ENCODE peak calls at places on chromosomes 3 and 15, in eight cellular contexts. R is neural progenitor cell, N is bronchial epithelial cell, G is AG09309, V is IMR-90, E is endothelial cell, I is Calu3, A is ascending aorta. K is an unnamed sample.

GRCh38 chr3:171690291-171690690 is 120.0 kb downstream of the PLD1 start:
- DNase-seq in R (no peak), N (no peak), G (no peak), V (no peak), E (no peak), I (no peak), A (no peak), K (no peak)

GRCh38 chr15:48191574-48192225 is at the start of gene CTXN2:
- DNase-seq in R (peak), N (peak), G (no peak), V (no peak), E (peak), I (no peak), A (no peak), K (no peak)

GRCh38 chr3:197269024-197269423 is 29.4 kb downstream of the DLG1 start:
- DNase-seq in R (no peak), N (no peak), G (no peak), V (no peak), E (no peak), I (no peak), A (no peak), K (no peak)

GRCh38 chr15:37204698-37205097 is 104.3 kb upstream of the MEIS2 start:
- DNase-seq in R (no peak), N (no peak), G (no peak), V (no peak), E (no peak), I (no peak), A (no peak), K (no peak)

GRCh38 chr3:138089091-138089490 is 26.3 kb downstream of the DZIP1L start:
- DNase-seq in R (no peak), N (peak), G (no peak), V (peak), E (no peak), I (no peak), A (no peak), K (no peak)

GRCh38 chr15:98920091-98920880 is 87.3 kb downstream of the PGPEP1L start:
- DNase-seq in R (no peak), N (peak), G (no peak), V (no peak), E (no peak), I (no peak), A (no peak), K (no peak)

GRCh38 chr15:100525894-100526512 is 2.7 kb downstream of the CERS3 start:
- DNase-seq in R (no peak), N (no peak), G (no peak), V (no peak), E (no peak), I (no peak), A (no peak), K (no peak)

GRCh38 chr15:35723852-35724251 is 177.9 kb upstream of the DPH6 start:
- DNase-seq in R (no peak), N (no peak), G (no peak), V (no peak), E (no peak), I (no peak), A (no peak), K (no peak)

GRCh38 chr3:187997946-187998561 is 155.9 kb upstream of the LPP start:
- DNase-seq in R (no peak), N (no peak), G (no peak), V (no peak), E (no peak), I (no peak), A (no peak), K (no peak)

GRCh38 chr3:29284578-29284977 is 3.7 kb downstream of the RBMS3 start:
- DNase-seq in R (no peak), N (peak), G (no peak), V (peak), E (no peak), I (no peak), A (no peak), K (no peak)

GRCh38 chr3:22565393-22565792 is 637.7 kb upstream of the UBE2E2 start:
- DNase-seq in R (no peak), N (no peak), G (no peak), V (no peak), E (no peak), I (no peak), A (no peak), K (no peak)

GRCh38 chr3:47416041-47416440 is 35.2 kb downstream of the PTPN23 start:
- DNase-seq in R (no peak), N (no peak), G (no peak), V (no peak), E (no peak), I (no peak), A (no peak), K (no peak)
- TF ChIP-seq CTCF in R (no peak), N (no peak), G (no peak), V (no peak), E (no peak), I (no peak), A (no peak), K (no peak)

DNA sequence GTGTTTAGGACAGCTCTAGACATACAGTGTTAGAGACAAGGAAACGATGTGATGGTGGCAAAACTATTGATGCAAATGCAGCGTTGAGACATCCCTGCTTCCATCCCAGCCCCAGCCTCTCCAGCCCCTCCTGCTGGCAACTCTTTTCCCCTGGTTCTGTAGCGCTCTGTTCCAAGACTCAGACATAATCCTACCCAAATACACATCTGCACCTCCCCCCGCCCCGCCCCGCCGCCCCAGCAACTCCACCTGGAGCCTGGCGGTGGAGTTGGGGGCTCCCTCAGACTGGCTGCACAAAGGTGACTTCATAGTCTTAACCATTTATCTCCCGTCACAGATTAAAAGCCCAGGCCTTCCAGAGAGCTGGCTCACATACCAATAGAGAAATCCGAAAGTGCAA is 7.2 kb upstream of the SEC22A start:
- DNase-seq in R (peak), N (peak), G (no peak), V (peak), E (peak), I (peak), A (no peak), K (no peak)
- TF ChIP-seq CTCF in R (peak), N (peak), G (peak), V (peak), E (no peak), I (no peak), A (no peak), K (no peak)

GRCh38 chr3:52039426-52039825 is 16.9 kb downstream of the DUSP7 start:
- DNase-seq in R (no peak), N (no peak), G (no peak), V (no peak), E (no peak), I (no peak), A (no peak), K (no peak)

GRCh38 chr3:52040600-52040999 is 15.8 kb downstream of the DUSP7 start:
- DNase-seq in R (no peak), N (no peak), G (no peak), V (no peak), E (no peak), I (no peak), A (no peak), K (no peak)

GRCh38 chr3:52039846-52040245 is 16.5 kb downstream of the DUSP7 start:
- DNase-seq in R (peak), N (peak), G (no peak), V (no peak), E (no peak), I (peak), A (peak), K (no peak)

GRCh38 chr3:52043750-52044149 is 12.6 kb downstream of the DUSP7 start:
- DNase-seq in R (no peak), N (no peak), G (no peak), V (no peak), E (no peak), I (no peak), A (no peak), K (no peak)

GRCh38 chr3:52041118-52041847 is 15.1 kb downstream of the DUSP7 start:
- DNase-seq in R (peak), N (no peak), G (no peak), V (no peak), E (no peak), I (no peak), A (no peak), K (no peak)
- TF ChIP-seq CTCF in R (peak), N (peak), G (peak), V (peak), E (no peak), I (no peak), A (no peak), K (no peak)

GRCh38 chr3:192911293-192911692 is 6.4 kb downstream of the MB21D2 start:
- DNase-seq in R (no peak), N (no peak), G (no peak), V (no peak), E (no peak), I (no peak), A (no peak), K (no peak)

GRCh38 chr3:192907784-192908183 is 9.9 kb downstream of the MB21D2 start:
- DNase-seq in R (no peak), N (peak), G (no peak), V (no peak), E (no peak), I (no peak), A (no peak), K (no peak)

GRCh38 chr3:192904632-192905289 is 12.9 kb downstream of the MB21D2 start:
- DNase-seq in R (no peak), N (no peak), G (no peak), V (no peak), E (no peak), I (no peak), A (no peak), K (no peak)

GRCh38 chr3:192905980-192906678 is 11.5 kb downstream of the MB21D2 start:
- DNase-seq in R (no peak), N (no peak), G (no peak), V (no peak), E (no peak), I (no peak), A (no peak), K (no peak)

DNA sequence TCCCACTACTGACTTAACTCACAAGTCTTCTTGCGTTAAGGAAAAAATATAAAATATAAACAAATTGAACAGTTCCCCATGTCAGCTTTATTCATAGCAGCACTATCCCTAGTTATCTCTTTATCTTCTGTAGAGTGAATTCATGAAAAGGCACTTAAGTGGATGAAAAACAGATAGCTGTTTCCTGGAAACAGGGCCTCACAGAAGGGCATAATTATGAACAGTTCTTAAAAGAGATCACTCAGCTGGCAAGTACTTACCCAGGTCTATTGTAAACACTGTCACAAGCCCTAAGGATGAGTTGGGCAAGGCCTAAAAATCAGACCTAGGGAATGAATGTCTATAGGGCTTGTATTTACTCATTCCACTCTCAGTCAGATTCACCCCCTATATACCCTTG is 10.7 kb downstream of the MB21D2 start:
- DNase-seq in R (no peak), N (peak), G (no peak), V (no peak), E (no peak), I (no peak), A (no peak), K (no peak)
- TF ChIP-seq CTCF in R (no peak), N (no peak), G (no peak), V (no peak), E (no peak), I (no peak), A (no peak), K (no peak)

GRCh38 chr15:77097921-77098320 is 27.0 kb upstream of the TSPAN3 start:
- DNase-seq in R (no peak), N (no peak), G (no peak), V (no peak), E (no peak), I (no peak), A (no peak), K (no peak)

GRCh38 chr15:77096541-77096940 is 25.6 kb upstream of the TSPAN3 start:
- DNase-seq in R (no peak), N (no peak), G (no peak), V (no peak), E (no peak), I (no peak), A (no peak), K (no peak)

GRCh38 chr15:77096131-77096530 is 25.2 kb upstream of the TSPAN3 start:
- DNase-seq in R (no peak), N (no peak), G (no peak), V (no peak), E (no peak), I (no peak), A (no peak), K (no peak)

GRCh38 chr15:77097317-77097721 is 26.4 kb upstream of the TSPAN3 start:
- DNase-seq in R (no peak), N (no peak), G (no peak), V (no peak), E (no peak), I (no peak), A (no peak), K (no peak)

GRCh38 chr15:77094397-77095030 is 23.6 kb upstream of the TSPAN3 start:
- DNase-seq in R (peak), N (no peak), G (no peak), V (no peak), E (no peak), I (no peak), A (no peak), K (no peak)
- TF ChIP-seq CTCF in R (peak), N (peak), G (peak), V (no peak), E (no peak), I (no peak), A (no peak), K (no peak)

DNA sequence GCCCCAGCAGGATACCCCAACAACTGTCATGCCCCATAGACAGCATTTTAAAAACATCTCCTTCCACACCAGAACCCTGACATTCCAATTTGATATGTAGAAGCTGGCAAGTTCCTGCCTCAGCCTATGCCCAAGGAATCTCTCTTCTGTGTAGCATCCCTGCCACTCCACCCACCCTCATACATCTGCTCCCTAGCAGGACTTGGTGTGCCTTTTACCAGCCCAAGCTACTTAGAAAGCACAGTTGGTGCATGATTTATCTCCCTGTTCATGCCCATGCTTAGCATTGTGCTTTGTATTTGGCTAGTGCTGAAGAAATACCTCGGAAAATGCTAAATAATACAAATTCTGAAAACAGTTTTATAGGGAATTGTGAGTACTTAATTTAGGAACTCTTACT is 236.9 kb upstream of the HES1 start:
- DNase-seq in R (no peak), N (no peak), G (no peak), V (no peak), E (no peak), I (no peak), A (no peak), K (no peak)
- TF ChIP-seq CTCF in R (no peak), N (no peak), G (no peak), V (no peak), E (no peak), I (no peak), A (no peak), K (no peak)

DNA sequence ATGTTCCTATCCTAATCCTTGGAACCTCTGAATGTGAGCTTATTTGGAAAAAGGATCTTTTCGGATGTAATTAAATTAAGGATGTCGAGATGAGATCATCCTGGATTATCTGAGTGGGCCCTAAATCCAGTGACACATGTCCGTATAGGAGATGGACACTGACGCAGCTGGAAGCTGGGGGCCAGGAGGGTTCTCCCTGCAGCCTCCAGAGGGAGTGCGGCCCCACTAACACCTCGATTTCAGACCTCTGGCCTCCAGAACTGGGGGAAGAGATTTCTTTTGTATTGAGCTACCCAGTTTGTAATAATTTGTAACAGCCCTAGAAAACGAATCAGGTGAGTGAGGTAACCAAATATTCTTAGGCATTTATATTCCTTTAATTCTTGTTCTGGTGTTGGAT is 2.5 kb downstream of the DNAJB8 start:
- DNase-seq in R (no peak), N (no peak), G (no peak), V (no peak), E (no peak), I (no peak), A (no peak), K (no peak)
- TF ChIP-seq CTCF in R (no peak), N (no peak), G (peak), V (no peak), E (no peak), I (no peak), A (no peak), K (no peak)

K was measured in activated B cell treated with CpG ODN at 0.5 μM for 24 hours.